ENCODE peak calls at places on chromosomes 5 and 9, in four cellular contexts. D is MM.1S, T is RKO, Y is ovary. K is an unnamed sample.

GRCh38 chr9:91795500-91796241 is 154.4 kb downstream of the ROR2 start:
- DNase-seq in D (no peak), T (peak; percentile 21), Y (no peak), K (no peak)

GRCh38 chr9:6214903-6215302 is 704 bp upstream of the IL33 start:
- DNase-seq in D (no peak), T (no peak), Y (no peak), K (no peak)

GRCh38 chr9:134434896-134435506 is 108.7 kb downstream of the RXRA start:
- DNase-seq in D (no peak), T (peak; percentile 48), Y (peak; percentile 97), K (no peak)

GRCh38 chr5:33701251-33701650 is 190.5 kb downstream of the ADAMTS12 start:
- DNase-seq in D (no peak), T (no peak), Y (no peak), K (no peak)

GRCh38 chr5:29649321-29649720 is 1544.2 kb upstream of the CDH6 start:
- DNase-seq in D (no peak), T (no peak), Y (no peak), K (no peak)

GRCh38 chr5:65986796-65987195 is 60.4 kb downstream of the ERBIN start:
- DNase-seq in D (no peak), T (no peak), Y (no peak), K (no peak)

GRCh38 chr5:157289164-157289819 is 23.4 kb downstream of the CYFIP2 start:
- DNase-seq in D (no peak), T (no peak), Y (no peak), K (no peak)

GRCh38 chr9:121720992-121721350 is 69.5 kb downstream of the DAB2IP start:
- DNase-seq in D (no peak), T (peak; percentile 27), Y (no peak), K (no peak)

GRCh38 chr9:133891741-133892140 is 100.4 kb downstream of the VAV2 start:
- DNase-seq in D (no peak), T (no peak), Y (no peak), K (no peak)

GRCh38 chr5:14487896-14488570 is 93.6 kb upstream of the OTULINL start:
- DNase-seq in D (no peak), T (no peak), Y (no peak), K (peak; percentile 19)

GRCh38 chr9:85258823-85259370 is 482.9 kb downstream of the AGTPBP1 start:
- DNase-seq in D (peak; percentile 82), T (peak; percentile 74), Y (no peak), K (peak; percentile 59)

GRCh38 chr9:33797837-33798236 is 2.5 kb downstream of the PRSS3 start:
- DNase-seq in D (no peak), T (no peak), Y (no peak), K (no peak)

K was measured in GM10248.